ENCODE peak calls at places on chromosomes 4 and X, in ten cellular contexts. R, F, M, C, S, T, I, K, O and J are unnamed samples.

GRCh38 chr4:108834787-108835384 is 72.0 kb upstream of the ETNPPL start:
- DNase-seq in C (peak), R (peak), I (no peak), O (no peak), F (no peak), K (peak), M (no peak), S (peak), T (peak), J (no peak)

GRCh38 chr4:168743131-168743530 is 246.3 kb downstream of the PALLD start:
- DNase-seq in R (no peak), K (no peak), C (no peak), O (no peak), M (no peak), T (no peak), I (no peak), S (no peak), F (no peak), J (no peak)

GRCh38 chr4:36320130-36320902 is 38.9 kb downstream of the DTHD1 start:
- DNase-seq in K (no peak), I (no peak), M (no peak), O (no peak), R (no peak), T (no peak), S (no peak), F (no peak), C (no peak), J (no peak)

GRCh38 chr4:8662776-8663175 is 70.2 kb downstream of the CPZ start:
- DNase-seq in O (no peak), K (no peak), M (no peak), R (no peak), C (no peak), I (no peak), F (no peak), S (no peak), T (no peak), J (no peak)

GRCh38 chr4:126106658-126107057 is 791.9 kb downstream of the FAT4 start:
- DNase-seq in C (peak), O (no peak), F (no peak), R (no peak), I (no peak), S (no peak), M (no peak), T (peak), K (no peak), J (no peak)

GRCh38 chr4:141576585-141577110 is 59.7 kb upstream of the IL15 start:
- DNase-seq in K (no peak), I (no peak), T (no peak), C (no peak), F (no peak), R (no peak), M (no peak), O (no peak), S (no peak), J (no peak)

GRCh38 chr4:15349426-15349825 is 78.4 kb upstream of the C1QTNF7 start:
- DNase-seq in O (no peak), M (no peak), R (no peak), T (no peak), C (no peak), I (no peak), S (peak), K (no peak), F (no peak), J (no peak)

GRCh38 chr4:150818661-150819060 is 196.4 kb downstream of the LRBA start:
- DNase-seq in C (no peak), T (no peak), I (no peak), S (peak), K (no peak), O (no peak), M (no peak), F (no peak), R (no peak), J (no peak)

GRCh38 chr4:1492636-1493539 is 86.6 kb upstream of the NKX1-1 start:
- DNase-seq in O (no peak), M (no peak), R (no peak), S (no peak), C (no peak), T (no peak), I (no peak), F (no peak), K (no peak), J (no peak)

GRCh38 chr4:133062851-133063250 is 86.2 kb upstream of the PCDH10 start:
- DNase-seq in K (no peak), C (no peak), O (no peak), M (no peak), I (no peak), T (no peak), R (no peak), S (no peak), F (no peak), J (no peak)

GRCh38 chr4:164212714-164213113 is 541.2 kb upstream of the SMIM31 start:
- DNase-seq in K (no peak), C (no peak), I (no peak), O (no peak), R (no peak), S (no peak), M (no peak), T (no peak), F (no peak), J (no peak)

GRCh38 chrX:29661290-29661689 is 554.1 kb upstream of the MAGEB2 start:
- DNase-seq in I (no peak), F (no peak), R (peak), K (no peak), S (peak), C (no peak), O (no peak), T (no peak), M (no peak), J (no peak)

GRCh38 chrX:3066555-3066954 is 25.3 kb downstream of the ARSF start:
- DNase-seq in I (no peak), C (no peak), R (no peak), F (no peak), K (no peak), T (no peak), S (peak), M (no peak), O (no peak), J (no peak)

GRCh38 chr4:153346563-153346962 is 2.1 kb downstream of the MND1 start:
- DNase-seq in K (no peak), T (no peak), M (no peak), I (no peak), F (no peak), S (peak), O (no peak), C (no peak), R (no peak), J (no peak)

GRCh38 chr4:54819044-54819443 is 161.3 kb downstream of the KIT start:
- DNase-seq in M (no peak), C (no peak), R (no peak), S (no peak), O (no peak), I (no peak), K (no peak), F (no peak), T (peak), J (no peak)